ENCODE peak calls at places on chromosomes 3 and 15, in nine cellular contexts. One of them, this sample, is unnamed.

GRCh38 chr3:178519701-178520100 is 16.5 kb upstream of the KCNMB2 start:
- DNase-seq in suprapubic skin: no peak
- DNase-seq in IMR-90: no peak
- DNase-seq in stomach: no peak
- DNase-seq in BJ: no peak
- DNase-seq in foreskin fibroblast: no peak
- DNase-seq in WTC11: no peak
- DNase-seq in Caco-2: no peak
- DNase-seq in GM12865: peak; percentile 21
- DNase-seq in this sample: no peak

GRCh38 chr15:70558406-70559222 is 204.7 kb downstream of the UACA start:
- DNase-seq in BJ: no peak
- DNase-seq in WTC11: no peak
- DNase-seq in IMR-90: no peak
- DNase-seq in GM12865: no peak
- DNase-seq in stomach: no peak
- DNase-seq in suprapubic skin: peak; percentile 34
- DNase-seq in foreskin fibroblast: no peak
- DNase-seq in Caco-2: no peak
- DNase-seq in this sample: no peak

GRCh38 chr15:52256930-52257733 is 38.5 kb downstream of the MYO5C start:
- DNase-seq in BJ: no peak
- DNase-seq in Caco-2: no peak
- DNase-seq in IMR-90: no peak
- DNase-seq in stomach: no peak
- DNase-seq in suprapubic skin: no peak
- DNase-seq in foreskin fibroblast: peak; percentile 26
- DNase-seq in GM12865: no peak
- DNase-seq in WTC11: no peak
- DNase-seq in this sample: no peak

GRCh38 chr3:186320862-186321568 is 41.0 kb downstream of the DGKG start:
- DNase-seq in foreskin fibroblast: peak; percentile 35
- DNase-seq in IMR-90: peak; percentile 13
- DNase-seq in WTC11: no peak
- DNase-seq in stomach: no peak
- DNase-seq in BJ: no peak
- DNase-seq in suprapubic skin: no peak
- DNase-seq in Caco-2: no peak
- DNase-seq in GM12865: no peak
- DNase-seq in this sample: no peak

GRCh38 chr3:127598841-127599570 is 795 bp downstream of the MCM2 start:
- DNase-seq in IMR-90: no peak
- DNase-seq in BJ: no peak
- DNase-seq in WTC11: no peak
- DNase-seq in suprapubic skin: no peak
- DNase-seq in stomach: no peak
- DNase-seq in foreskin fibroblast: no peak
- DNase-seq in Caco-2: no peak
- DNase-seq in GM12865: no peak
- DNase-seq in this sample: no peak

GRCh38 chr3:42226470-42227425 is 39.2 kb downstream of the CCK start:
- DNase-seq in stomach: no peak
- DNase-seq in Caco-2: no peak
- DNase-seq in foreskin fibroblast: no peak
- DNase-seq in BJ: no peak
- DNase-seq in WTC11: no peak
- DNase-seq in GM12865: no peak
- DNase-seq in IMR-90: no peak
- DNase-seq in suprapubic skin: no peak
- DNase-seq in this sample: no peak

GRCh38 chr15:67781907-67782559 is 43.3 kb upstream of the SKOR1 start:
- DNase-seq in suprapubic skin: no peak
- DNase-seq in GM12865: no peak
- DNase-seq in IMR-90: no peak
- DNase-seq in Caco-2: no peak
- DNase-seq in stomach: no peak
- DNase-seq in BJ: no peak
- DNase-seq in foreskin fibroblast: no peak
- DNase-seq in WTC11: no peak
- DNase-seq in this sample: no peak

GRCh38 chr3:144051211-144051610 is 79.6 kb downstream of the DIPK2A start:
- DNase-seq in IMR-90: no peak
- DNase-seq in GM12865: no peak
- DNase-seq in stomach: no peak
- DNase-seq in Caco-2: no peak
- DNase-seq in foreskin fibroblast: no peak
- DNase-seq in suprapubic skin: no peak
- DNase-seq in BJ: no peak
- DNase-seq in WTC11: no peak
- DNase-seq in this sample: no peak

GRCh38 chr3:157693762-157694161 is 190.5 kb upstream of the VEPH1 start:
- DNase-seq in WTC11: no peak
- DNase-seq in GM12865: no peak
- DNase-seq in IMR-90: no peak
- DNase-seq in Caco-2: no peak
- DNase-seq in suprapubic skin: no peak
- DNase-seq in stomach: no peak
- DNase-seq in BJ: no peak
- DNase-seq in foreskin fibroblast: no peak
- DNase-seq in this sample: no peak

GRCh38 chr15:62779041-62779810 is 263.3 kb upstream of the TPM1 start:
- DNase-seq in foreskin fibroblast: peak; percentile 88
- DNase-seq in stomach: no peak
- DNase-seq in WTC11: no peak
- DNase-seq in suprapubic skin: no peak
- DNase-seq in IMR-90: peak; percentile 78
- DNase-seq in Caco-2: no peak
- DNase-seq in GM12865: no peak
- DNase-seq in BJ: no peak
- DNase-seq in this sample: no peak

GRCh38 chr15:41891946-41892345 is 1.9 kb downstream of the SPTBN5 start:
- DNase-seq in foreskin fibroblast: no peak
- DNase-seq in Caco-2: no peak
- DNase-seq in BJ: no peak
- DNase-seq in suprapubic skin: no peak
- DNase-seq in GM12865: no peak
- DNase-seq in IMR-90: no peak
- DNase-seq in WTC11: no peak
- DNase-seq in stomach: no peak
- DNase-seq in this sample: no peak

GRCh38 chr3:19148768-19149091 is 420 bp downstream of the KCNH8 start:
- DNase-seq in foreskin fibroblast: peak; percentile 2
- DNase-seq in Caco-2: no peak
- DNase-seq in IMR-90: no peak
- DNase-seq in GM12865: no peak
- DNase-seq in stomach: no peak
- DNase-seq in BJ: no peak
- DNase-seq in suprapubic skin: no peak
- DNase-seq in WTC11: no peak
- DNase-seq in this sample: no peak

GRCh38 chr3:135448520-135448919 is 517.0 kb upstream of the PPP2R3A start:
- DNase-seq in GM12865: no peak
- DNase-seq in BJ: no peak
- DNase-seq in WTC11: no peak
- DNase-seq in Caco-2: no peak
- DNase-seq in foreskin fibroblast: no peak
- DNase-seq in IMR-90: no peak
- DNase-seq in suprapubic skin: no peak
- DNase-seq in stomach: no peak
- DNase-seq in this sample: no peak

GRCh38 chr15:41465822-41466421 is 27.8 kb upstream of the ITPKA start:
- DNase-seq in foreskin fibroblast: peak; percentile 80
- DNase-seq in GM12865: peak; percentile 72
- DNase-seq in WTC11: no peak
- DNase-seq in Caco-2: peak; percentile 57
- DNase-seq in stomach: no peak
- DNase-seq in IMR-90: peak; percentile 74
- DNase-seq in BJ: no peak
- DNase-seq in suprapubic skin: no peak
- DNase-seq in this sample: no peak

GRCh38 chr15:74242296-74242929 is 6.3 kb downstream of the CCDC33 start:
- DNase-seq in WTC11: no peak
- DNase-seq in suprapubic skin: no peak
- DNase-seq in stomach: no peak
- DNase-seq in IMR-90: peak; percentile 17
- DNase-seq in Caco-2: no peak
- DNase-seq in BJ: no peak
- DNase-seq in GM12865: no peak
- DNase-seq in foreskin fibroblast: peak; percentile 60
- DNase-seq in this sample: no peak

GRCh38 chr3:120892921-120893320 is 15.1 kb upstream of the STXBP5L start:
- DNase-seq in suprapubic skin: no peak
- DNase-seq in GM12865: no peak
- DNase-seq in stomach: no peak
- DNase-seq in IMR-90: no peak
- DNase-seq in Caco-2: no peak
- DNase-seq in foreskin fibroblast: no peak
- DNase-seq in BJ: no peak
- DNase-seq in WTC11: no peak
- DNase-seq in this sample: no peak

GRCh38 chr15:39598186-39598850 is 17.4 kb downstream of the THBS1 start:
- DNase-seq in foreskin fibroblast: peak; percentile 37
- DNase-seq in IMR-90: peak; percentile 80
- DNase-seq in stomach: no peak
- DNase-seq in WTC11: no peak
- DNase-seq in suprapubic skin: no peak
- DNase-seq in GM12865: no peak
- DNase-seq in Caco-2: no peak
- DNase-seq in BJ: peak; percentile 87
- DNase-seq in this sample: no peak

GRCh38 chr3:184174646-184175492 is at the start of gene AP2M1:
- DNase-seq in GM12865: peak; percentile 99
- DNase-seq in WTC11: peak; percentile 98
- DNase-seq in IMR-90: peak; percentile 100
- DNase-seq in Caco-2: peak; percentile 98
- DNase-seq in BJ: peak; percentile 99
- DNase-seq in stomach: peak; percentile 99
- DNase-seq in foreskin fibroblast: peak; percentile 99
- DNase-seq in suprapubic skin: peak; percentile 98
- DNase-seq in this sample: peak; percentile 98
- TF ChIP-seq CTCF in GM12865: no peak
- TF ChIP-seq CTCF in WTC11: no peak
- TF ChIP-seq CTCF in IMR-90: no peak
- TF ChIP-seq CTCF in Caco-2: no peak
- TF ChIP-seq CTCF in BJ: peak; percentile 3
- TF ChIP-seq CTCF in stomach: no peak
- TF ChIP-seq CTCF in foreskin fibroblast: no peak
- TF ChIP-seq CTCF in suprapubic skin: no peak
- TF ChIP-seq CTCF in this sample: peak; percentile 9

DNA sequence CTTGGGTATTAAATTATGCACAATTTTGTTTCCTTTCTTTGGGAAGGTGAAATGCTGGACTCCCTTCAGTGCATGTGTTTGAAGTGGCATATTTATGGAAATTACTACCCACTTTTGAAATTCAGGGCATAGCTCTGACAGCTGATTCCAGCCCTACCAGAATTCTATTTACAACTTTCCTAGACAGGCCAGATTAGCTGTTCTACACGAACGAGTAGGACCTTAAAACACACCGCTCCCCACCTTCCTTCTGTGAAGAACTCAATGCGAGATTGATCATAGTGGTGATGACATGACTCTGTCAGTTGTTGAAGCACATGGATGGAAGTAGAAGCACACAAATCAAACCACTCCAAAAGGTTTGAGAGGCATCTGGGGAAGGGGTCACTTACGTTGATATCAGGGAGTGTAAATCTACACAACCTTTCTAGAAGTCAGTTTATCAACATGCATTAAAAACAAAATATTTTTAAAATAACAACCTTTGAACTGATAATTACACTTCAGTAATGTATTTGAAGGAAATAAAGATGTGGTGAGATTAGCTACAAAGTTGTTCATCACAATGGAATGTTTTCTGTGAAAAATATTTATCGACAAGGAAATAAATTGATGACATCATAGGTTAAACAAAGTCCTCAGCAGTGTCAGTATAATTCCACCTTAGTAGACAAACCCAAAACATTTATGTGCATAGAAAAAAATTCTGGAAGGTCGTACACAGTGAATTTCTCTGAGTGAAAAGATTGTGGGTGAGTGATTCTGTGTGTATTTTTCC is 29.8 kb downstream of the RARB start:
- DNase-seq in Caco-2: no peak
- DNase-seq in BJ: no peak
- DNase-seq in WTC11: no peak
- DNase-seq in IMR-90: peak; percentile 24
- DNase-seq in stomach: no peak
- DNase-seq in suprapubic skin: no peak
- DNase-seq in foreskin fibroblast: peak; percentile 37
- DNase-seq in GM12865: no peak
- DNase-seq in this sample: no peak
- TF ChIP-seq CTCF in Caco-2: no peak
- TF ChIP-seq CTCF in BJ: no peak
- TF ChIP-seq CTCF in WTC11: no peak
- TF ChIP-seq CTCF in IMR-90: no peak
- TF ChIP-seq CTCF in stomach: no peak
- TF ChIP-seq CTCF in suprapubic skin: no peak
- TF ChIP-seq CTCF in foreskin fibroblast: no peak
- TF ChIP-seq CTCF in GM12865: no peak
- TF ChIP-seq CTCF in this sample: no peak

DNA sequence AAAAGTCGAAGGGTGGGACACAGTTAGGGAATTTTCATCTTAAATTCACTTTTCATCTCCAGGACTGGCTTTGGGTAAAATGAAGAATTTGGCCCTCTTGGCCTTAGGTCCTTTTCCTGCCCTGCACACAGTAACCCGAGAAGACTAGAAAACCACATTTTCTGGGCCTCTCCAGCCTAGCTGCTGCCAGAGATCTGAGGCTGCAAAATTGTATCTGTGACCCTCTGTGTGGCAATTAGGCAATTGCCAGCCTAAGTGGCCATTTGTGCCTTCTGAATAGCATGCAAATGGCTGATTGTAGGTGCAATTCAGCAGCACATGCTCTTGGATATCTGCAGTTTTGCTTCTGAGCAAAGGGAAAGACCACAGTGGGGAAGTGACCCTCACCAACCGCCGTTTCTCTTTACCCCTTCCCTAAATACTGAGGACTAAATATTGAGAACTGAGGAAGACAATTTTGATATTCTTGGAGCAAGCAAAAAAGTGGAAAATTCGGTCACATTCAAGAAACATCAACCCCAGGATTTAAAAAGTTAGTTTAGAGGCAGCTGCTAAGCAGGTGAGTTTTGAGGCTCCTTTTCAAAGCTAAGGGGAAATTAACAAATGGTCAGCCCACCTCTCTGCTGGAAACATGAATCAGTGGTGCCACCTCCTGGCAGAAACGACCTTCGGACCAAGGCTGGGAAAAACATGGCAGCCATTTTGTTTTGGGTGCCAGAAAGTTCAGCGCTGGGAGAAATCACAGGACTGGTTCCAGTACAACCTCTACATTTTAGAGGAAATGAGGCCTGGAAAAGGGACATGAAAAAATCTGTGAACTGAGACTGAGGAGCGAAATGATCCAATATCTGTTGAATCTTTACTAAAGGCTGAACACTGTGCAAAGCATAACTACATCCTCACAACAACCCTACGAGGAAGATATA is 56.6 kb upstream of the PRTG start:
- DNase-seq in WTC11: peak; percentile 79
- DNase-seq in BJ: no peak
- DNase-seq in GM12865: peak; percentile 62
- DNase-seq in foreskin fibroblast: peak; percentile 80
- DNase-seq in suprapubic skin: no peak
- DNase-seq in Caco-2: peak; percentile 76
- DNase-seq in IMR-90: peak; percentile 52
- DNase-seq in stomach: peak; percentile 27
- DNase-seq in this sample: peak; percentile 62
- TF ChIP-seq CTCF in WTC11: peak; percentile 51
- TF ChIP-seq CTCF in BJ: peak; percentile 66
- TF ChIP-seq CTCF in GM12865: peak; percentile 47
- TF ChIP-seq CTCF in foreskin fibroblast: peak; percentile 55
- TF ChIP-seq CTCF in suprapubic skin: no peak
- TF ChIP-seq CTCF in Caco-2: peak; percentile 73
- TF ChIP-seq CTCF in IMR-90: peak; percentile 77
- TF ChIP-seq CTCF in stomach: peak; percentile 14
- TF ChIP-seq CTCF in this sample: peak; percentile 90

GRCh38 chr15:68818088-68818670 is 2.5 kb downstream of the ANP32A start:
- DNase-seq in GM12865: peak; percentile 80
- DNase-seq in BJ: no peak
- DNase-seq in foreskin fibroblast: peak; percentile 84
- DNase-seq in IMR-90: peak; percentile 54
- DNase-seq in Caco-2: peak; percentile 80
- DNase-seq in stomach: peak; percentile 65
- DNase-seq in suprapubic skin: no peak
- DNase-seq in WTC11: peak; percentile 64
- DNase-seq in this sample: peak; percentile 60
- TF ChIP-seq CTCF in GM12865: no peak
- TF ChIP-seq CTCF in BJ: no peak
- TF ChIP-seq CTCF in foreskin fibroblast: no peak
- TF ChIP-seq CTCF in IMR-90: no peak
- TF ChIP-seq CTCF in Caco-2: no peak
- TF ChIP-seq CTCF in stomach: no peak
- TF ChIP-seq CTCF in suprapubic skin: no peak
- TF ChIP-seq CTCF in WTC11: no peak
- TF ChIP-seq CTCF in this sample: no peak

This sample was measured in progenitor cell of endocrine pancreas.